ENCODE peak calls at places on chromosomes 5 and 9, in four cellular contexts. One of them, this sample, is unnamed.

GRCh38 chr5:141369994-141370848 is at the start of gene PCDHGB3:
- DNase-seq in fibroblast of mammary gland: peak; percentile 56
- DNase-seq in putamen: no peak
- DNase-seq in NCI-H1092: no peak
- DNase-seq in this sample: peak; percentile 17

GRCh38 chr9:106441283-106441682 is 421.7 kb upstream of the ZNF462 start:
- DNase-seq in fibroblast of mammary gland: no peak
- DNase-seq in putamen: no peak
- DNase-seq in NCI-H1092: no peak
- DNase-seq in this sample: no peak

GRCh38 chr5:3600106-3600997 is 4.7 kb downstream of the IRX1 start:
- DNase-seq in fibroblast of mammary gland: no peak
- DNase-seq in putamen: no peak
- DNase-seq in NCI-H1092: no peak
- DNase-seq in this sample: no peak

GRCh38 chr5:95892784-95893354 is 68.8 kb downstream of the ELL2 start:
- DNase-seq in fibroblast of mammary gland: peak; percentile 61
- DNase-seq in putamen: no peak
- DNase-seq in NCI-H1092: no peak
- DNase-seq in this sample: no peak

GRCh38 chr9:133171161-133171955 is 7.6 kb upstream of the GBGT1 start:
- DNase-seq in fibroblast of mammary gland: no peak
- DNase-seq in putamen: no peak
- DNase-seq in NCI-H1092: no peak
- DNase-seq in this sample: no peak

GRCh38 chr5:34053571-34054271 is 10.7 kb upstream of the C1QTNF3 start:
- DNase-seq in fibroblast of mammary gland: no peak
- DNase-seq in putamen: no peak
- DNase-seq in NCI-H1092: no peak
- DNase-seq in this sample: no peak

GRCh38 chr9:87535817-87536539 is 38.3 kb downstream of the DAPK1 start:
- DNase-seq in fibroblast of mammary gland: no peak
- DNase-seq in putamen: no peak
- DNase-seq in NCI-H1092: no peak
- DNase-seq in this sample: no peak

GRCh38 chr9:109956811-109957440 is 176.9 kb downstream of the PALM2AKAP2 start:
- DNase-seq in fibroblast of mammary gland: peak; percentile 20
- DNase-seq in putamen: no peak
- DNase-seq in NCI-H1092: no peak
- DNase-seq in this sample: no peak

GRCh38 chr5:167528651-167529050 is 762.8 kb upstream of the WWC1 start:
- DNase-seq in fibroblast of mammary gland: no peak
- DNase-seq in putamen: no peak
- DNase-seq in NCI-H1092: no peak
- DNase-seq in this sample: no peak

GRCh38 chr5:132455614-132456115 is 34.9 kb downstream of the IRF1 start:
- DNase-seq in fibroblast of mammary gland: no peak
- DNase-seq in putamen: no peak
- DNase-seq in NCI-H1092: no peak
- DNase-seq in this sample: no peak

GRCh38 chr9:27110181-27110580 is 1.2 kb downstream of the TEK start:
- DNase-seq in fibroblast of mammary gland: no peak
- DNase-seq in putamen: no peak
- DNase-seq in NCI-H1092: no peak
- DNase-seq in this sample: no peak

GRCh38 chr5:93305984-93306383 is 275.0 kb downstream of the NR2F1-AS1 start:
- DNase-seq in fibroblast of mammary gland: no peak
- DNase-seq in putamen: no peak
- DNase-seq in NCI-H1092: no peak
- DNase-seq in this sample: no peak

GRCh38 chr5:79436224-79436623 is 77.7 kb downstream of the HOMER1 start:
- DNase-seq in fibroblast of mammary gland: peak; percentile 79
- DNase-seq in putamen: no peak
- DNase-seq in NCI-H1092: no peak
- DNase-seq in this sample: no peak

GRCh38 chr9:34338664-34339063 is 9.3 kb downstream of the NUDT2 start:
- DNase-seq in fibroblast of mammary gland: no peak
- DNase-seq in putamen: peak; percentile 77
- DNase-seq in NCI-H1092: no peak
- DNase-seq in this sample: peak; percentile 82

GRCh38 chr9:96061293-96061987 is 185.9 kb downstream of the ERCC6L2 start:
- DNase-seq in fibroblast of mammary gland: peak; percentile 65
- DNase-seq in putamen: peak; percentile 63
- DNase-seq in NCI-H1092: peak; percentile 27
- DNase-seq in this sample: peak; percentile 74

GRCh38 chr5:159106569-159107282 is 7.0 kb upstream of the EBF1 start:
- DNase-seq in fibroblast of mammary gland: peak; percentile 77
- DNase-seq in putamen: no peak
- DNase-seq in NCI-H1092: peak; percentile 33
- DNase-seq in this sample: peak; percentile 55

GRCh38 chr9:113488490-113488889 is 25.0 kb downstream of the RGS3 start:
- DNase-seq in fibroblast of mammary gland: peak; percentile 40
- DNase-seq in putamen: no peak
- DNase-seq in NCI-H1092: no peak
- DNase-seq in this sample: no peak

GRCh38 chr5:68484307-68485068 is 268.9 kb downstream of the PIK3R1 start:
- DNase-seq in fibroblast of mammary gland: peak; percentile 65
- DNase-seq in putamen: no peak
- DNase-seq in NCI-H1092: no peak
- DNase-seq in this sample: no peak

GRCh38 chr5:80191991-80192398 is 63.9 kb downstream of the SERINC5 start:
- DNase-seq in fibroblast of mammary gland: no peak
- DNase-seq in putamen: peak; percentile 82
- DNase-seq in NCI-H1092: no peak
- DNase-seq in this sample: peak; percentile 89

GRCh38 chr5:1973391-1974013 is 90.8 kb upstream of the IRX4 start:
- DNase-seq in fibroblast of mammary gland: peak; percentile 5
- DNase-seq in putamen: no peak
- DNase-seq in NCI-H1092: no peak
- DNase-seq in this sample: no peak

GRCh38 chr5:64883912-64884311 is 115.2 kb downstream of the CWC27 start:
- DNase-seq in fibroblast of mammary gland: peak; percentile 22
- DNase-seq in putamen: no peak
- DNase-seq in NCI-H1092: no peak
- DNase-seq in this sample: no peak

GRCh38 chr9:111566234-111566633 is 33.2 kb downstream of the PTGR1 start:
- DNase-seq in fibroblast of mammary gland: peak; percentile 39
- DNase-seq in putamen: no peak
- DNase-seq in NCI-H1092: no peak
- DNase-seq in this sample: peak; percentile 11

GRCh38 chr9:107782381-107782780 is 292.8 kb upstream of the KLF4 start:
- DNase-seq in fibroblast of mammary gland: peak; percentile 98
- DNase-seq in putamen: no peak
- DNase-seq in NCI-H1092: no peak
- DNase-seq in this sample: no peak

GRCh38 chr9:129414377-129415021 is 206.4 kb downstream of the C9orf50 start:
- DNase-seq in fibroblast of mammary gland: peak; percentile 42
- DNase-seq in putamen: no peak
- DNase-seq in NCI-H1092: no peak
- DNase-seq in this sample: no peak

GRCh38 chr9:107504585-107505455 is 15.3 kb upstream of the KLF4 start:
- DNase-seq in fibroblast of mammary gland: peak; percentile 94
- DNase-seq in putamen: no peak
- DNase-seq in NCI-H1092: no peak
- DNase-seq in this sample: no peak

GRCh38 chr9:3361115-3361514 is 164.7 kb downstream of the RFX3 start:
- DNase-seq in fibroblast of mammary gland: no peak
- DNase-seq in putamen: no peak
- DNase-seq in NCI-H1092: no peak
- DNase-seq in this sample: peak; percentile 15

GRCh38 chr5:67164856-67165523 is 31.6 kb downstream of the CD180 start:
- DNase-seq in fibroblast of mammary gland: no peak
- DNase-seq in putamen: no peak
- DNase-seq in NCI-H1092: no peak
- DNase-seq in this sample: no peak

GRCh38 chr5:75666801-75667200 is 50.4 kb downstream of the POC5 start:
- DNase-seq in fibroblast of mammary gland: no peak
- DNase-seq in putamen: no peak
- DNase-seq in NCI-H1092: no peak
- DNase-seq in this sample: no peak

GRCh38 chr5:64744914-64745313 is 23.6 kb downstream of the SREK1IP1 start:
- DNase-seq in fibroblast of mammary gland: no peak
- DNase-seq in putamen: no peak
- DNase-seq in NCI-H1092: no peak
- DNase-seq in this sample: no peak

GRCh38 chr9:75893096-75893495 is 2.6 kb downstream of the PCSK5 start:
- DNase-seq in fibroblast of mammary gland: peak; percentile 11
- DNase-seq in putamen: no peak
- DNase-seq in NCI-H1092: no peak
- DNase-seq in this sample: no peak

GRCh38 chr5:125011419-125011818 is 265.0 kb upstream of the ZNF608 start:
- DNase-seq in fibroblast of mammary gland: no peak
- DNase-seq in putamen: no peak
- DNase-seq in NCI-H1092: no peak
- DNase-seq in this sample: no peak

GRCh38 chr5:116574682-116575634 is at the start of gene SEMA6A:
- DNase-seq in fibroblast of mammary gland: peak; percentile 81
- DNase-seq in putamen: peak; percentile 90
- DNase-seq in NCI-H1092: peak; percentile 57
- DNase-seq in this sample: peak; percentile 92

GRCh38 chr9:33230756-33231691 is 8.9 kb upstream of the SPINK4 start:
- DNase-seq in fibroblast of mammary gland: no peak
- DNase-seq in putamen: no peak
- DNase-seq in NCI-H1092: no peak
- DNase-seq in this sample: no peak

GRCh38 chr9:15711531-15712295 is 158.9 kb downstream of the CCDC171 start:
- DNase-seq in fibroblast of mammary gland: peak; percentile 60
- DNase-seq in putamen: no peak
- DNase-seq in NCI-H1092: no peak
- DNase-seq in this sample: no peak